ENCODE peak calls at places on chromosome 6, in five cellular contexts. One of them, this sample, is unnamed.

GRCh38 chr6:111198841-111199240 is 111.5 kb downstream of the SLC16A10 start:
- DNase-seq in T-helper 2 cell treated with Interferon-gamma antibody and Interleukin-4, amounts not matched to agents 5 μg/mL and 100 μg/mL, for 36 hours: no peak
- DNase-seq in activated T-helper 1 cell treated with anti-CD3 and anti-CD28 coated beads, Interleukin-12 subunit alpha, Interleukin-12 subunit beta, Interleukin-2, Interleukin-4 antibody, amounts not matched to agents 30 ng/mL and 10 ng/mL and 1 ng/mL, durations not matched to agents 14 hours and 24 hours and 36 hours: no peak
- DNase-seq in NCI-H69: no peak
- DNase-seq in dermis blood vessel endothelial cell: no peak
- DNase-seq in this sample: no peak

GRCh38 chr6:14452567-14453527 is 335.3 kb downstream of the CD83 start:
- DNase-seq in T-helper 2 cell treated with Interferon-gamma antibody and Interleukin-4, amounts not matched to agents 5 μg/mL and 100 μg/mL, for 36 hours: peak
- DNase-seq in dermis blood vessel endothelial cell: no peak
- DNase-seq in activated T-helper 1 cell treated with anti-CD3 and anti-CD28 coated beads, Interleukin-12 subunit alpha, Interleukin-12 subunit beta, Interleukin-2, Interleukin-4 antibody, amounts not matched to agents 30 ng/mL and 10 ng/mL and 1 ng/mL, durations not matched to agents 14 hours and 24 hours and 36 hours: peak
- DNase-seq in NCI-H69: no peak
- DNase-seq in this sample: no peak

GRCh38 chr6:32956176-32956575 is 3.3 kb upstream of the HLA-DMA start:
- DNase-seq in activated T-helper 1 cell treated with anti-CD3 and anti-CD28 coated beads, Interleukin-12 subunit alpha, Interleukin-12 subunit beta, Interleukin-2, Interleukin-4 antibody, amounts not matched to agents 30 ng/mL and 10 ng/mL and 1 ng/mL, durations not matched to agents 14 hours and 24 hours and 36 hours: no peak
- DNase-seq in NCI-H69: no peak
- DNase-seq in dermis blood vessel endothelial cell: no peak
- DNase-seq in T-helper 2 cell treated with Interferon-gamma antibody and Interleukin-4, amounts not matched to agents 5 μg/mL and 100 μg/mL, for 36 hours: no peak
- DNase-seq in this sample: no peak

GRCh38 chr6:113352831-113353230 is 504.3 kb upstream of the MARCKS start:
- DNase-seq in NCI-H69: no peak
- DNase-seq in T-helper 2 cell treated with Interferon-gamma antibody and Interleukin-4, amounts not matched to agents 5 μg/mL and 100 μg/mL, for 36 hours: no peak
- DNase-seq in activated T-helper 1 cell treated with anti-CD3 and anti-CD28 coated beads, Interleukin-12 subunit alpha, Interleukin-12 subunit beta, Interleukin-2, Interleukin-4 antibody, amounts not matched to agents 30 ng/mL and 10 ng/mL and 1 ng/mL, durations not matched to agents 14 hours and 24 hours and 36 hours: no peak
- DNase-seq in dermis blood vessel endothelial cell: no peak
- DNase-seq in this sample: no peak

GRCh38 chr6:33820243-33820642 is 16.4 kb upstream of the MLN start:
- DNase-seq in activated T-helper 1 cell treated with anti-CD3 and anti-CD28 coated beads, Interleukin-12 subunit alpha, Interleukin-12 subunit beta, Interleukin-2, Interleukin-4 antibody, amounts not matched to agents 30 ng/mL and 10 ng/mL and 1 ng/mL, durations not matched to agents 14 hours and 24 hours and 36 hours: no peak
- DNase-seq in NCI-H69: peak
- DNase-seq in T-helper 2 cell treated with Interferon-gamma antibody and Interleukin-4, amounts not matched to agents 5 μg/mL and 100 μg/mL, for 36 hours: no peak
- DNase-seq in dermis blood vessel endothelial cell: no peak
- DNase-seq in this sample: no peak

GRCh38 chr6:156988276-156989158 is 211.3 kb downstream of the ARID1B start:
- DNase-seq in dermis blood vessel endothelial cell: peak
- DNase-seq in T-helper 2 cell treated with Interferon-gamma antibody and Interleukin-4, amounts not matched to agents 5 μg/mL and 100 μg/mL, for 36 hours: no peak
- DNase-seq in activated T-helper 1 cell treated with anti-CD3 and anti-CD28 coated beads, Interleukin-12 subunit alpha, Interleukin-12 subunit beta, Interleukin-2, Interleukin-4 antibody, amounts not matched to agents 30 ng/mL and 10 ng/mL and 1 ng/mL, durations not matched to agents 14 hours and 24 hours and 36 hours: no peak
- DNase-seq in NCI-H69: peak
- DNase-seq in this sample: no peak

GRCh38 chr6:106546322-106547052 is 82.8 kb downstream of the RTN4IP1 start:
- DNase-seq in activated T-helper 1 cell treated with anti-CD3 and anti-CD28 coated beads, Interleukin-12 subunit alpha, Interleukin-12 subunit beta, Interleukin-2, Interleukin-4 antibody, amounts not matched to agents 30 ng/mL and 10 ng/mL and 1 ng/mL, durations not matched to agents 14 hours and 24 hours and 36 hours: no peak
- DNase-seq in NCI-H69: peak
- DNase-seq in T-helper 2 cell treated with Interferon-gamma antibody and Interleukin-4, amounts not matched to agents 5 μg/mL and 100 μg/mL, for 36 hours: no peak
- DNase-seq in dermis blood vessel endothelial cell: peak
- DNase-seq in this sample: no peak

GRCh38 chr6:168377856-168378832 is 58.6 kb upstream of the DACT2 start:
- DNase-seq in activated T-helper 1 cell treated with anti-CD3 and anti-CD28 coated beads, Interleukin-12 subunit alpha, Interleukin-12 subunit beta, Interleukin-2, Interleukin-4 antibody, amounts not matched to agents 30 ng/mL and 10 ng/mL and 1 ng/mL, durations not matched to agents 14 hours and 24 hours and 36 hours: no peak
- DNase-seq in NCI-H69: no peak
- DNase-seq in dermis blood vessel endothelial cell: no peak
- DNase-seq in T-helper 2 cell treated with Interferon-gamma antibody and Interleukin-4, amounts not matched to agents 5 μg/mL and 100 μg/mL, for 36 hours: no peak
- DNase-seq in this sample: no peak

GRCh38 chr6:32113386-32114352 is 4.5 kb upstream of the TNXB start:
- DNase-seq in activated T-helper 1 cell treated with anti-CD3 and anti-CD28 coated beads, Interleukin-12 subunit alpha, Interleukin-12 subunit beta, Interleukin-2, Interleukin-4 antibody, amounts not matched to agents 30 ng/mL and 10 ng/mL and 1 ng/mL, durations not matched to agents 14 hours and 24 hours and 36 hours: no peak
- DNase-seq in T-helper 2 cell treated with Interferon-gamma antibody and Interleukin-4, amounts not matched to agents 5 μg/mL and 100 μg/mL, for 36 hours: no peak
- DNase-seq in dermis blood vessel endothelial cell: peak
- DNase-seq in NCI-H69: no peak
- DNase-seq in this sample: no peak

GRCh38 chr6:124393536-124393935 is 568.7 kb upstream of the RNF217 start:
- DNase-seq in NCI-H69: peak
- DNase-seq in dermis blood vessel endothelial cell: no peak
- DNase-seq in T-helper 2 cell treated with Interferon-gamma antibody and Interleukin-4, amounts not matched to agents 5 μg/mL and 100 μg/mL, for 36 hours: no peak
- DNase-seq in activated T-helper 1 cell treated with anti-CD3 and anti-CD28 coated beads, Interleukin-12 subunit alpha, Interleukin-12 subunit beta, Interleukin-2, Interleukin-4 antibody, amounts not matched to agents 30 ng/mL and 10 ng/mL and 1 ng/mL, durations not matched to agents 14 hours and 24 hours and 36 hours: no peak
- DNase-seq in this sample: no peak

GRCh38 chr6:139378226-139378625 is 3.8 kb upstream of the CITED2 start:
- DNase-seq in T-helper 2 cell treated with Interferon-gamma antibody and Interleukin-4, amounts not matched to agents 5 μg/mL and 100 μg/mL, for 36 hours: no peak
- DNase-seq in dermis blood vessel endothelial cell: no peak
- DNase-seq in activated T-helper 1 cell treated with anti-CD3 and anti-CD28 coated beads, Interleukin-12 subunit alpha, Interleukin-12 subunit beta, Interleukin-2, Interleukin-4 antibody, amounts not matched to agents 30 ng/mL and 10 ng/mL and 1 ng/mL, durations not matched to agents 14 hours and 24 hours and 36 hours: no peak
- DNase-seq in NCI-H69: no peak
- DNase-seq in this sample: no peak

GRCh38 chr6:144365176-144365710 is 80.1 kb downstream of the UTRN start:
- DNase-seq in activated T-helper 1 cell treated with anti-CD3 and anti-CD28 coated beads, Interleukin-12 subunit alpha, Interleukin-12 subunit beta, Interleukin-2, Interleukin-4 antibody, amounts not matched to agents 30 ng/mL and 10 ng/mL and 1 ng/mL, durations not matched to agents 14 hours and 24 hours and 36 hours: no peak
- DNase-seq in dermis blood vessel endothelial cell: peak
- DNase-seq in T-helper 2 cell treated with Interferon-gamma antibody and Interleukin-4, amounts not matched to agents 5 μg/mL and 100 μg/mL, for 36 hours: no peak
- DNase-seq in NCI-H69: no peak
- DNase-seq in this sample: no peak

GRCh38 chr6:77457720-77458349 is 5.5 kb downstream of the HTR1B start:
- DNase-seq in activated T-helper 1 cell treated with anti-CD3 and anti-CD28 coated beads, Interleukin-12 subunit alpha, Interleukin-12 subunit beta, Interleukin-2, Interleukin-4 antibody, amounts not matched to agents 30 ng/mL and 10 ng/mL and 1 ng/mL, durations not matched to agents 14 hours and 24 hours and 36 hours: no peak
- DNase-seq in dermis blood vessel endothelial cell: peak
- DNase-seq in T-helper 2 cell treated with Interferon-gamma antibody and Interleukin-4, amounts not matched to agents 5 μg/mL and 100 μg/mL, for 36 hours: no peak
- DNase-seq in NCI-H69: peak
- DNase-seq in this sample: peak

GRCh38 chr6:13848553-13849150 is 34.3 kb upstream of the MCUR1 start:
- DNase-seq in dermis blood vessel endothelial cell: no peak
- DNase-seq in T-helper 2 cell treated with Interferon-gamma antibody and Interleukin-4, amounts not matched to agents 5 μg/mL and 100 μg/mL, for 36 hours: no peak
- DNase-seq in activated T-helper 1 cell treated with anti-CD3 and anti-CD28 coated beads, Interleukin-12 subunit alpha, Interleukin-12 subunit beta, Interleukin-2, Interleukin-4 antibody, amounts not matched to agents 30 ng/mL and 10 ng/mL and 1 ng/mL, durations not matched to agents 14 hours and 24 hours and 36 hours: no peak
- DNase-seq in NCI-H69: peak
- DNase-seq in this sample: peak

GRCh38 chr6:169724554-169725269 is 412 bp upstream of the PHF10 start:
- DNase-seq in NCI-H69: peak
- DNase-seq in dermis blood vessel endothelial cell: peak
- DNase-seq in T-helper 2 cell treated with Interferon-gamma antibody and Interleukin-4, amounts not matched to agents 5 μg/mL and 100 μg/mL, for 36 hours: peak
- DNase-seq in activated T-helper 1 cell treated with anti-CD3 and anti-CD28 coated beads, Interleukin-12 subunit alpha, Interleukin-12 subunit beta, Interleukin-2, Interleukin-4 antibody, amounts not matched to agents 30 ng/mL and 10 ng/mL and 1 ng/mL, durations not matched to agents 14 hours and 24 hours and 36 hours: peak
- DNase-seq in this sample: peak

GRCh38 chr6:150142657-150143501 is at the start of gene PPP1R14C:
- DNase-seq in activated T-helper 1 cell treated with anti-CD3 and anti-CD28 coated beads, Interleukin-12 subunit alpha, Interleukin-12 subunit beta, Interleukin-2, Interleukin-4 antibody, amounts not matched to agents 30 ng/mL and 10 ng/mL and 1 ng/mL, durations not matched to agents 14 hours and 24 hours and 36 hours: no peak
- DNase-seq in T-helper 2 cell treated with Interferon-gamma antibody and Interleukin-4, amounts not matched to agents 5 μg/mL and 100 μg/mL, for 36 hours: peak
- DNase-seq in NCI-H69: peak
- DNase-seq in dermis blood vessel endothelial cell: no peak
- DNase-seq in this sample: peak

GRCh38 chr6:110689275-110689935 is 125.9 kb downstream of the CDK19 start:
- DNase-seq in T-helper 2 cell treated with Interferon-gamma antibody and Interleukin-4, amounts not matched to agents 5 μg/mL and 100 μg/mL, for 36 hours: no peak
- DNase-seq in NCI-H69: peak
- DNase-seq in activated T-helper 1 cell treated with anti-CD3 and anti-CD28 coated beads, Interleukin-12 subunit alpha, Interleukin-12 subunit beta, Interleukin-2, Interleukin-4 antibody, amounts not matched to agents 30 ng/mL and 10 ng/mL and 1 ng/mL, durations not matched to agents 14 hours and 24 hours and 36 hours: no peak
- DNase-seq in dermis blood vessel endothelial cell: no peak
- DNase-seq in this sample: no peak

GRCh38 chr6:148203970-148204369 is 138.7 kb upstream of the SASH1 start:
- DNase-seq in dermis blood vessel endothelial cell: no peak
- DNase-seq in T-helper 2 cell treated with Interferon-gamma antibody and Interleukin-4, amounts not matched to agents 5 μg/mL and 100 μg/mL, for 36 hours: peak
- DNase-seq in NCI-H69: peak
- DNase-seq in activated T-helper 1 cell treated with anti-CD3 and anti-CD28 coated beads, Interleukin-12 subunit alpha, Interleukin-12 subunit beta, Interleukin-2, Interleukin-4 antibody, amounts not matched to agents 30 ng/mL and 10 ng/mL and 1 ng/mL, durations not matched to agents 14 hours and 24 hours and 36 hours: peak
- DNase-seq in this sample: no peak